ENCODE peak calls at places on chromosomes 16 and 17, in ten cellular contexts. R is activated T-cell treated with anti-CD3 and anti-CD28 coated beads for 48 hours, O is NCI-H510A, D is NCI-H345, T is body of pancreas, S is stomach, M is left cardiac atrium, E is T-cell, U is erythroblast, N is DMS53. L is an unnamed sample.

GRCh38 chr17:57819867-57820266 is 30.0 kb downstream of the MRPS23 start:
- DNase-seq in R (no peak), S (no peak), N (no peak), O (no peak), M (no peak), D (no peak), U (no peak), T (no peak), E (no peak), L (no peak)

GRCh38 chr16:53034306-53034705 is 18.4 kb downstream of the CHD9NB start:
- DNase-seq in O (no peak), T (no peak), M (no peak), S (no peak), N (no peak), R (no peak), U (no peak), E (no peak), D (no peak), L (no peak)

GRCh38 chr17:37019117-37019744 is 70.5 kb downstream of the AATF start:
- DNase-seq in O (no peak), M (no peak), U (no peak), N (no peak), E (no peak), R (no peak), S (no peak), D (no peak), T (no peak), L (peak; percentile 77)

GRCh38 chr17:83122834-83123233 is 43.4 kb downstream of the METRNL start:
- DNase-seq in T (no peak), E (no peak), M (no peak), N (no peak), O (no peak), S (no peak), U (no peak), R (no peak), D (no peak), L (no peak)

GRCh38 chr16:78277374-78277773 is 177.9 kb downstream of the WWOX start:
- DNase-seq in T (no peak), N (no peak), R (no peak), M (no peak), S (no peak), U (no peak), E (no peak), O (no peak), D (no peak), L (no peak)

GRCh38 chr16:87657621-87658192 is 55.4 kb downstream of the JPH3 start:
- DNase-seq in S (no peak), M (no peak), D (no peak), R (no peak), N (no peak), E (no peak), O (no peak), T (no peak), U (no peak), L (peak; percentile 23)

GRCh38 chr17:31596382-31597323 is 205.2 kb downstream of the RAB11FIP4 start:
- DNase-seq in R (peak; percentile 12), M (peak; percentile 76), S (no peak), T (peak; percentile 39), D (no peak), N (peak; percentile 85), O (no peak), U (no peak), E (no peak), L (peak; percentile 52)

GRCh38 chr17:33052856-33053255 is 61.2 kb downstream of the SPACA3 start:
- DNase-seq in R (no peak), S (no peak), T (no peak), M (no peak), O (no peak), E (no peak), D (no peak), N (no peak), U (no peak), L (no peak)

GRCh38 chr16:74451951-74452758 is 30.9 kb upstream of the CLEC18B start:
- DNase-seq in R (no peak), D (no peak), N (no peak), S (no peak), O (no peak), M (no peak), E (no peak), T (no peak), U (no peak), L (no peak)

GRCh38 chr17:48818361-48818841 is 1.4 kb upstream of the TTLL6 start:
- DNase-seq in R (no peak), E (no peak), U (no peak), D (no peak), O (no peak), M (no peak), T (no peak), S (no peak), N (peak; percentile 51), L (peak; percentile 67)

GRCh38 chr16:19524356-19524865 is 669 bp downstream of the CCP110 start:
- DNase-seq in R (no peak), U (peak; percentile 48), E (no peak), T (no peak), O (no peak), D (no peak), S (no peak), M (no peak), N (peak; percentile 35), L (peak; percentile 61)

GRCh38 chr16:89489040-89489721 is 1.2 kb downstream of the ANKRD11 start:
- DNase-seq in T (peak; percentile 88), U (peak; percentile 94), N (peak; percentile 84), R (peak; percentile 76), M (peak; percentile 87), D (peak; percentile 58), O (no peak), E (peak; percentile 86), S (peak; percentile 86), L (peak; percentile 82)

GRCh38 chr16:61829631-61830030 is 206.6 kb downstream of the CDH8 start:
- DNase-seq in N (no peak), D (no peak), S (no peak), O (no peak), M (no peak), E (no peak), T (no peak), U (no peak), R (no peak), L (no peak)

GRCh38 chr17:75488693-75489510 is 26.4 kb downstream of the CASKIN2 start:
- DNase-seq in U (no peak), D (no peak), T (peak; percentile 4), R (no peak), N (no peak), E (no peak), M (no peak), S (no peak), O (no peak), L (no peak)

GRCh38 chr17:79146562-79146961 is 71.9 kb downstream of the ENGASE start:
- DNase-seq in N (no peak), U (no peak), M (no peak), D (peak; percentile 36), T (no peak), S (no peak), E (no peak), O (no peak), R (no peak), L (peak; percentile 73)

GRCh38 chr17:81036128-81036891 is 1.4 kb downstream of the BAIAP2 start:
- DNase-seq in N (no peak), R (no peak), O (no peak), S (no peak), D (no peak), T (no peak), U (no peak), E (no peak), M (no peak), L (peak; percentile 62)

GRCh38 chr17:35915153-35915969 is 15.2 kb downstream of the RDM1 start:
- DNase-seq in N (no peak), M (no peak), D (no peak), E (no peak), O (no peak), T (no peak), U (no peak), R (no peak), S (no peak), L (no peak)

GRCh38 chr17:2705263-2705662 is 6.3 kb downstream of the CLUH start:
- DNase-seq in N (no peak), O (no peak), M (no peak), E (no peak), U (no peak), T (no peak), R (no peak), D (no peak), S (no peak), L (no peak)

GRCh38 chr17:1787301-1787902 is 25.5 kb downstream of the SERPINF1 start:
- DNase-seq in T (peak; percentile 33), M (peak; percentile 80), U (no peak), N (no peak), E (no peak), O (no peak), D (no peak), S (peak; percentile 43), R (no peak), L (no peak)

GRCh38 chr17:44584498-44584897 is 27.2 kb downstream of the FZD2 start:
- DNase-seq in R (no peak), S (no peak), N (no peak), T (no peak), E (no peak), O (no peak), U (no peak), D (no peak), M (no peak), L (no peak)

GRCh38 chr17:2055494-2056220 is 754 bp downstream of the HIC1 start:
- DNase-seq in R (peak; percentile 41), O (no peak), D (no peak), T (no peak), N (peak; percentile 42), M (no peak), E (no peak), U (no peak), S (no peak), L (no peak)

GRCh38 chr17:79970576-79971068 is 65.0 kb downstream of the TBC1D16 start:
- DNase-seq in O (no peak), N (peak; percentile 65), S (peak; percentile 57), E (peak; percentile 45), U (peak; percentile 71), R (no peak), T (peak; percentile 65), D (no peak), M (peak; percentile 22), L (peak; percentile 74)

GRCh38 chr16:67252806-67253497 is 4.2 kb downstream of the SLC9A5 start:
- DNase-seq in T (no peak), D (no peak), N (no peak), O (no peak), M (no peak), U (no peak), S (no peak), E (no peak), R (no peak), L (no peak)

GRCh38 chr17:80667462-80668277 is 123.0 kb downstream of the RPTOR start:
- DNase-seq in R (no peak), T (no peak), S (no peak), O (no peak), M (no peak), N (no peak), U (no peak), D (no peak), E (no peak), L (no peak)

GRCh38 chr17:82720204-82720603 is 3.7 kb downstream of the FN3KRP start:
- DNase-seq in E (no peak), R (no peak), S (no peak), M (no peak), N (no peak), T (no peak), U (no peak), D (no peak), O (no peak), L (no peak)

GRCh38 chr17:43578699-43579569 is 32.8 kb upstream of the ETV4 start:
- DNase-seq in M (peak; percentile 33), O (peak; percentile 6), S (no peak), U (no peak), D (peak; percentile 87), T (peak; percentile 17), N (peak; percentile 84), E (peak; percentile 7), R (no peak), L (peak; percentile 97)

GRCh38 chr17:10013360-10014112 is 108.5 kb upstream of the RCVRN start:
- DNase-seq in N (no peak), E (no peak), R (no peak), T (no peak), U (no peak), M (no peak), O (no peak), S (no peak), D (no peak), L (no peak)

GRCh38 chr16:85718682-85719081 is 29.9 kb upstream of the GINS2 start:
- DNase-seq in D (peak; percentile 77), E (no peak), T (peak; percentile 38), O (peak; percentile 64), S (peak; percentile 34), U (peak; percentile 37), M (no peak), R (no peak), N (peak; percentile 93), L (peak; percentile 29)

L was measured in NCI-H69.